ENCODE peak calls at places on chromosomes 1 and 21, in six cellular contexts. N is cardiac fibroblast, L is kidney glomerular epithelial cell, B is stomach, O is activated T-helper 1 cell treated with Interleukin-2 at 50 U/mL for 16 hours, J is kidney epithelial cell. H is an unnamed sample.

GRCh38 chr1:111045033-111045722 is 81.5 kb upstream of the LRIF1 start:
- DNase-seq in N (peak; percentile 15), L (no peak), B (peak; percentile 76), O (no peak), J (no peak), H (no peak)

GRCh38 chr1:31447210-31447609 is 34.2 kb downstream of the SERINC2 start:
- DNase-seq in N (no peak), L (no peak), B (no peak), O (no peak), J (no peak), H (no peak)

GRCh38 chr1:91851130-91852010 is 34.6 kb downstream of the TGFBR3 start:
- DNase-seq in N (peak; percentile 97), L (peak; percentile 30), B (peak; percentile 66), O (no peak), J (no peak), H (no peak)

GRCh38 chr1:111110197-111110899 is 29.5 kb downstream of the DRAM2 start:
- DNase-seq in N (peak; percentile 3), L (no peak), B (peak; percentile 76), O (no peak), J (no peak), H (no peak)

GRCh38 chr1:50920409-50920808 is 39.7 kb downstream of the FAF1 start:
- DNase-seq in N (no peak), L (no peak), B (no peak), O (no peak), J (no peak), H (no peak)

GRCh38 chr1:181319903-181320302 is 163.4 kb upstream of the CACNA1E start:
- DNase-seq in N (no peak), L (no peak), B (no peak), O (no peak), J (no peak), H (no peak)

GRCh38 chr21:17514124-17514481 is 1.3 kb downstream of the CXADR start:
- DNase-seq in N (peak; percentile 8), L (no peak), B (no peak), O (no peak), J (no peak), H (no peak)

GRCh38 chr1:113617438-113618141 is 141.7 kb downstream of the PHTF1 start:
- DNase-seq in N (peak; percentile 6), L (peak; percentile 26), B (no peak), O (no peak), J (peak; percentile 21), H (no peak)

GRCh38 chr1:95132762-95133161 is 15.6 kb downstream of the TLCD4 start:
- DNase-seq in N (no peak), L (no peak), B (no peak), O (no peak), J (no peak), H (no peak)

GRCh38 chr21:45169682-45170081 is 95.3 kb downstream of the ADARB1 start:
- DNase-seq in N (no peak), L (no peak), B (no peak), O (no peak), J (no peak), H (no peak)

GRCh38 chr1:170768929-170769328 is 105.0 kb downstream of the PRRX1 start:
- DNase-seq in N (no peak), L (no peak), B (no peak), O (no peak), J (no peak), H (no peak)

GRCh38 chr21:21165063-21165645 is 166.9 kb downstream of the NCAM2 start:
- DNase-seq in N (peak; percentile 86), L (no peak), B (no peak), O (no peak), J (peak; percentile 4), H (no peak)

GRCh38 chr1:240562111-240562590 is 49.8 kb downstream of the GREM2 start:
- DNase-seq in N (no peak), L (no peak), B (no peak), O (no peak), J (no peak), H (no peak)

GRCh38 chr1:171292799-171293198 is 21.2 kb upstream of the FMO4 start:
- DNase-seq in N (peak; percentile 9), L (no peak), B (no peak), O (no peak), J (no peak), H (no peak)

GRCh38 chr21:43282358-43283120 is 113.7 kb downstream of the CRYAA start:
- DNase-seq in N (no peak), L (no peak), B (no peak), O (no peak), J (no peak), H (no peak)

GRCh38 chr1:116128669-116129068 is 17.5 kb downstream of the MAB21L3 start:
- DNase-seq in N (no peak), L (no peak), B (no peak), O (no peak), J (no peak), H (no peak)

GRCh38 chr21:41460578-41461527 is 34.8 kb downstream of the MX1 start:
- DNase-seq in N (peak; percentile 87), L (peak; percentile 47), B (peak; percentile 84), O (peak; percentile 30), J (no peak), H (peak; percentile 33)

GRCh38 chr1:163231385-163231784 is 28.7 kb upstream of the RGS5 start:
- DNase-seq in N (peak; percentile 80), L (peak; percentile 78), B (no peak), O (no peak), J (peak; percentile 12), H (no peak)

GRCh38 chr21:31700040-31700439 is 31.9 kb downstream of the SCAF4 start:
- DNase-seq in N (no peak), L (no peak), B (no peak), O (no peak), J (no peak), H (no peak)

GRCh38 chr1:92943515-92943873 is 17.8 kb downstream of the DIPK1A start:
- DNase-seq in N (no peak), L (no peak), B (no peak), O (no peak), J (no peak), H (no peak)

GRCh38 chr1:119974013-119974412 is 77.7 kb upstream of the ADAM30 start:
- DNase-seq in N (no peak), L (no peak), B (no peak), O (no peak), J (no peak), H (no peak)

GRCh38 chr1:117572546-117572945 is 33.3 kb upstream of the TENT5C start:
- DNase-seq in N (no peak), L (no peak), B (peak; percentile 39), O (peak; percentile 11), J (no peak), H (no peak)

H was measured in RCC 7860.